ENCODE peak calls at places on chromosomes 7 and 10, in nine cellular contexts. G is non-pigmented ciliary epithelial cell, C is HuH-7.5, Z is PC-3, Y is anterior cingulate cortex, I is caudate nucleus, T is foreskin fibroblast, S is NCI-H2081 treated with DMSO at 0.1 percent for 48 hours, B is hypothalamus. F is an unnamed sample.

GRCh38 chr7:83001362-83002040 is 161.2 kb downstream of the PCLO start:
- DNase-seq in Z (no peak), G (peak), S (no peak), Y (no peak), I (no peak), B (no peak), T (peak), C (no peak), F (no peak)

GRCh38 chr10:79069325-79070090 is 742 bp downstream of the ZMIZ1 start:
- DNase-seq in Y (no peak), S (no peak), B (no peak), I (no peak), G (no peak), T (no peak), C (no peak), Z (peak), F (peak)

GRCh38 chr7:12013983-12014382 is 182.0 kb upstream of the THSD7A start:
- DNase-seq in Z (peak), B (no peak), T (no peak), G (no peak), C (no peak), I (no peak), Y (no peak), S (no peak), F (no peak)

GRCh38 chr10:74190494-74190893 is 39.5 kb downstream of the ADK start:
- DNase-seq in B (no peak), Y (no peak), T (no peak), S (no peak), G (no peak), C (no peak), I (no peak), Z (peak), F (no peak)

GRCh38 chr10:73908853-73909611 is 1.9 kb upstream of the PLAU start:
- DNase-seq in B (no peak), I (no peak), S (no peak), G (peak), C (no peak), Y (no peak), T (peak), Z (peak), F (no peak)

GRCh38 chr7:45161138-45161537 is 3.5 kb downstream of the RAMP3 start:
- DNase-seq in B (no peak), Y (no peak), S (no peak), C (no peak), Z (no peak), G (no peak), I (no peak), T (no peak), F (no peak)

GRCh38 chr10:81177651-81178244 is 640.0 kb downstream of the SH2D4B start:
- DNase-seq in S (no peak), Z (no peak), G (no peak), B (no peak), I (no peak), C (no peak), T (no peak), Y (no peak), F (no peak)

GRCh38 chr7:138727336-138728099 is 26.4 kb upstream of the SVOPL start:
- DNase-seq in G (no peak), T (no peak), Z (no peak), C (no peak), B (no peak), S (no peak), I (no peak), Y (no peak), F (no peak)

GRCh38 chr7:128735433-128735832 is 3.7 kb upstream of the CALU start:
- DNase-seq in B (no peak), C (no peak), G (no peak), S (no peak), Y (no peak), T (no peak), I (no peak), Z (no peak), F (no peak)

GRCh38 chr7:88217675-88218427 is 2.0 kb downstream of the SRI start:
- DNase-seq in B (no peak), Y (no peak), I (no peak), G (no peak), C (no peak), S (no peak), T (no peak), Z (no peak), F (no peak)

GRCh38 chr10:50275650-50276235 is 24.4 kb upstream of the ASAH2 start:
- DNase-seq in C (no peak), B (no peak), Z (peak), I (peak), T (peak), S (no peak), Y (no peak), G (no peak), F (peak)

GRCh38 chr7:108403597-108404217 is 52.5 kb downstream of the NRCAM start:
- DNase-seq in B (no peak), S (no peak), G (no peak), Y (no peak), T (no peak), Z (no peak), C (no peak), I (no peak), F (no peak)

F was measured in heart right ventricle.